ENCODE peak calls at places on chromosomes 3 and 15, in six cellular contexts. I, A, W, N, D and O are unnamed samples. For H3K9me3 and H3K4me1, the result is how much of the 10 kb centered on the place peaks cover.

GRCh38 chr15:70357453-70357852 is 259.7 kb upstream of the TLE3 start:
- DNase-seq in I (no peak), A (no peak), W (no peak), N (no peak), D (no peak), O (no peak)

GRCh38 chr3:45224824-45225464 is 1.1 kb downstream of the TMEM158 start:
- DNase-seq in I (peak), A (no peak), W (peak), N (peak), D (peak), O (peak)

GRCh38 chr3:72245183-72245811 is 460.3 kb upstream of the PROK2 start:
- DNase-seq in I (no peak), A (no peak), W (peak), N (peak), D (peak), O (peak)

GRCh38 chr3:85321892-85322291 is 363.1 kb downstream of the CADM2 start:
- DNase-seq in I (no peak), A (no peak), W (no peak), N (no peak), D (no peak), O (no peak)

GRCh38 chr3:156705761-156706631 is 31.6 kb downstream of the TIPARP start:
- DNase-seq in I (no peak), A (no peak), W (peak), N (no peak), D (no peak), O (no peak)

GRCh38 chr3:143302638-143303171 is 183.1 kb downstream of the CHST2 start:
- DNase-seq in I (no peak), A (no peak), W (no peak), N (peak), D (peak), O (peak)

GRCh38 chr3:72535789-72536188 is 312.5 kb downstream of the SHQ1 start:
- DNase-seq in I (no peak), A (no peak), W (no peak), N (no peak), D (no peak), O (no peak)

GRCh38 chr15:48963524-48964113 is at the start of gene SHC4:
- DNase-seq in I (peak), A (no peak), W (peak), N (peak), D (no peak), O (peak)

GRCh38 chr15:63832620-63833245 is 1.0 kb downstream of the HERC1 start:
- DNase-seq in I (no peak), A (no peak), W (no peak), N (no peak), D (no peak), O (no peak)

GRCh38 chr3:99250821-99251355 is 349.4 kb upstream of the DCBLD2 start:
- DNase-seq in I (no peak), A (no peak), W (no peak), N (peak), D (no peak), O (no peak)

GRCh38 chr15:79329186-79329611 is 18.3 kb downstream of the TMED3 start:
- DNase-seq in I (no peak), A (no peak), W (no peak), N (peak), D (no peak), O (no peak)

GRCh38 chr15:92648190-92648875 is 7.2 kb downstream of the FAM174B start:
- DNase-seq in I (no peak), A (no peak), W (no peak), N (no peak), D (no peak), O (no peak)

GRCh38 chr3:156604642-156605144 is 49.8 kb upstream of the SSR3 start:
- DNase-seq in I (no peak), A (no peak), W (no peak), N (no peak), D (no peak), O (no peak)

GRCh38 chr3:120705851-120706582 is 24.0 kb upstream of the HGD start:
- DNase-seq in I (peak), A (no peak), W (no peak), N (peak), D (no peak), O (no peak)

GRCh38 chr3:53011324-53011723 is 34.5 kb downstream of the SFMBT1 start:
- DNase-seq in I (no peak), A (no peak), W (no peak), N (no peak), D (no peak), O (no peak)

GRCh38 chr3:140358696-140359095 is 319.2 kb upstream of the TRIM42 start:
- DNase-seq in I (no peak), A (no peak), W (no peak), N (no peak), D (no peak), O (no peak)

GRCh38 chr3:155317211-155317610 is 23.7 kb upstream of the STRIT1 start:
- DNase-seq in I (no peak), A (no peak), W (no peak), N (peak), D (no peak), O (no peak)

GRCh38 chr3:195571361-195571760 is 12.4 kb downstream of the APOD start:
- DNase-seq in I (no peak), A (no peak), W (no peak), N (no peak), D (no peak), O (no peak)

GRCh38 chr3:33789183-33789954 is 9.1 kb upstream of the PDCD6IP start:
- DNase-seq in I (no peak), A (no peak), W (no peak), N (no peak), D (no peak), O (no peak)

GRCh38 chr3:4322635-4323034 is 19.5 kb downstream of the SETMAR start:
- DNase-seq in I (peak), A (no peak), W (no peak), N (peak), D (no peak), O (no peak)

GRCh38 chr15:101492752-101493692 is 3.5 kb upstream of the PCSK6 start:
- DNase-seq in I (no peak), A (no peak), W (no peak), N (no peak), D (no peak), O (no peak)

GRCh38 chr3:55571913-55572312 is 84.8 kb upstream of the WNT5A start:
- DNase-seq in I (peak), A (no peak), W (peak), N (no peak), D (peak), O (peak)

GRCh38 chr3:122984007-122984406 is 43.6 kb downstream of the SEMA5B start:
- DNase-seq in I (no peak), A (no peak), W (no peak), N (no peak), D (no peak), O (no peak)

GRCh38 chr3:14403636-14404395 is 1.4 kb downstream of the SLC6A6 start:
- DNase-seq in I (no peak), A (no peak), W (no peak), N (peak), D (peak), O (no peak)

GRCh38 chr15:52789601-52790165 is 453 bp downstream of the ONECUT1 start:
- DNase-seq in I (no peak), A (no peak), W (peak), N (peak), D (no peak), O (no peak)

GRCh38 chr3:4528802-4529201 is 35.7 kb downstream of the ITPR1 start:
- DNase-seq in I (no peak), A (no peak), W (no peak), N (no peak), D (no peak), O (no peak)

GRCh38 chr15:64720188-64720587 is 55.2 kb downstream of the RBPMS2 start:
- DNase-seq in I (no peak), A (no peak), W (no peak), N (no peak), D (no peak), O (no peak)

GRCh38 chr15:68389041-68389930 is 42.7 kb downstream of the ITGA11 start:
- DNase-seq in I (no peak), A (no peak), W (no peak), N (no peak), D (no peak), O (no peak)

GRCh38 chr15:75750261-75751050 is 37.8 kb upstream of the CSPG4 start:
- DNase-seq in I (no peak), A (no peak), W (no peak), N (no peak), D (no peak), O (no peak)

GRCh38 chr3:40321818-40322217 is 12.3 kb downstream of the EIF1B start:
- DNase-seq in I (no peak), A (no peak), W (no peak), N (no peak), D (no peak), O (no peak)

GRCh38 chr3:163664466-163664865 is 1413.8 kb downstream of the SI start:
- DNase-seq in I (no peak), A (no peak), W (no peak), N (no peak), D (no peak), O (no peak)

GRCh38 chr3:108218811-108219210 is 3.4 kb downstream of the IFT57 start:
- DNase-seq in I (no peak), A (no peak), W (no peak), N (peak), D (no peak), O (no peak)

GRCh38 chr3:108475220-108475782 is 35.1 kb downstream of the MYH15 start:
- DNase-seq in I (no peak), A (no peak), W (no peak), N (no peak), D (no peak), O (no peak)

GRCh38 chr15:84901540-84901939 is 17.1 kb downstream of the SLC28A1 start:
- DNase-seq in I (no peak), A (no peak), W (no peak), N (no peak), D (no peak), O (no peak)

GRCh38 chr15:90691982-90692773 is 25.0 kb upstream of the BLM start:
- DNase-seq in I (no peak), A (no peak), W (no peak), N (no peak), D (no peak), O (no peak)

GRCh38 chr3:141306922-141307321 is 61.4 kb upstream of the ZBTB38 start:
- DNase-seq in I (no peak), A (no peak), W (no peak), N (peak), D (no peak), O (no peak)

GRCh38 chr3:56704706-56705105 is 21.6 kb upstream of the TASOR start:
- DNase-seq in I (no peak), A (no peak), W (no peak), N (no peak), D (no peak), O (no peak)

GRCh38 chr3:191329654-191330308 is 545 bp downstream of the UTS2B start:
- DNase-seq in I (peak), A (no peak), W (peak), N (peak), D (peak), O (peak)

GRCh38 chr3:180744226-180744625 is 64.9 kb upstream of the CCDC39 start:
- DNase-seq in I (no peak), A (no peak), W (no peak), N (no peak), D (no peak), O (no peak)

DNA sequence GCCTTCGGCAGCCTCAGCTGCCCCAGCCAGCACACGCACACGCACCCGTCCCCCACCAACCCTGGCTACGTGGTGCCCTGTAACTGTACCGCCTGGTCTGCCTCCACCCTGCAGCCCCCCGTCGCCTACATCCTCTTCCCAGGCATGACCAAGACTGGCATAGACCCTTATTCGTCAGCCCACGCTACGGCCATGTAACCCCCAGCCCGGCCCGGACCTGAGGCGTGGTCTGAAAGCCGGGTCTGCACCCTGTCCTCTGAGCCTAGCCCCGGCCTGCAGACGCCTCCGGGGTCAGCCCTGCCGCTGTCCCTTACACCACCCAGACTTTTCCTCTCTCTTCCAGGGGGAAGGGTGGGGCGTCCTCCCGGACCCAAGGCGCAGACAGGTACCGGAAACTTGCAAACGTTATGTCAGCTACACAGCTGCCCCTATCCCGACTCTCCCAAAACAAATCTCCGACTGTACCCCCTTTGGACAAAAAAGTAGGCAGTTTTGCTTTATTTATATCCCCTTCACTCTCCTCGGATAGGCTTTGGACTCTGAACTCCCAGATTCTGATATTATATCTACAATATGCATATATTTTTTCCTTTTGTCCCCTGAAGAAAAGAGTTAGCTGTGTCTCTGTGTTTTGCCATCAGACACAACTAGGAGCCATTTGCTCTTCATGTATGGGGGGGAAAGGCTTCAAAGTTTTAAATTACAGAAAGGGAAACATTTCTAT is 1.4 kb downstream of the SOX14 start:
- DNase-seq in I (no peak), A (no peak), W (no peak), N (no peak), D (no peak), O (no peak)
- H3K9me3 ChIP-seq in I (under half), A (under half), W (under half), N (under half), D (under half), O (under half)

DNA sequence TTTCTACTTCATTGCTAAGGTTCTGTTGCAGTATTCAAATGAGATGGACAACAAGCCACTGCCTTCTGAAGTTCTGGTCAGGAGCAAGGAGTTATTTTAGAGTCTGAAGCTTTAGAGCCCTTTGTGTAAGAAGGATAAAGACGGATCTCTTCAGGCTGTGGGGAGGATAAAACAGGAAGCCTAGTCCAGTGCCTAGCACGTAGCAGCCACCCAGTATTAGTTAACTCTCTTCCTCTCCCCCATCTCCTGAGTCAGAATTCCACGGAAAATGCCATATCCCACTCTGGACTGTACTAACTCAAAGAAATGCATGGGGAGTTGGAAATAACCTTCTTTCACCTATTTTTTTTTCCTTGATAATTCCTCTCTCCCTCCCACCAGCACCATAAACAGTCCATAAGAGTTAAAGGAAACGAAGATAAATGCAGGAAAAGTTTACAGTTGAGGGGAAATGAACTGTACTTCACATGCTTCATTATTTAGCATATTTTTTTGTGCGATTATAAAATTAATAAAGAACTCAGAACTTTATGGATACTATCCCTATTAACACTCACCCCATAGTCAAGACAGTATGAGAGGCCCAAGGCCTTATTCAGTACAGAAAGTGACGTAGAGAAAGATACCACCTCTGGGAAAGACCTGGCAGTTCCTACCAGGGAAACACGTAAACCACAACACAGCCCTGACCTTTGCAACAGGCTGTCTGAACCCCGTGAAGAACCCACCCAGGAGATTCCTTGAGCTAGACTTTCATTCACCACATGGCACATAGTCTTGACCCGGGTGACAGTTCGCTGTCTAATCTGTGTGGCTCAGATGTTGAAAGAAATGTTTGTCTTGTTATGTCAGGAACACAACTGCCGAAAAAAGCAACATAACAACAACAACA is 9.2 kb downstream of the IGF2BP2 start:
- DNase-seq in I (no peak), A (no peak), W (no peak), N (no peak), D (no peak), O (no peak)
- H3K4me1 ChIP-seq in I (under half), A (half or more), W (under half), N (half or more), D (under half), O (under half)

GRCh38 chr15:24880663-24881062 is 74.1 kb upstream of the SNRPN start:
- DNase-seq in I (no peak), A (no peak), W (no peak), N (no peak), D (no peak), O (no peak)
- H3K9me3 ChIP-seq in I (under half), A (under half), W (under half), N (under half), D (under half), O (under half)

GRCh38 chr3:172101107-172101506 is 61.7 kb downstream of the FNDC3B start:
- DNase-seq in I (no peak), A (no peak), W (no peak), N (no peak), D (no peak), O (no peak)

GRCh38 chr3:172103724-172104123 is 64.3 kb downstream of the FNDC3B start:
- DNase-seq in I (no peak), A (no peak), W (no peak), N (peak), D (peak), O (no peak)

GRCh38 chr3:172104471-172105072 is 65.2 kb downstream of the FNDC3B start:
- DNase-seq in I (no peak), A (no peak), W (peak), N (no peak), D (no peak), O (no peak)

GRCh38 chr3:172102123-172102882 is 62.9 kb downstream of the FNDC3B start:
- DNase-seq in I (no peak), A (no peak), W (peak), N (no peak), D (no peak), O (peak)

DNA sequence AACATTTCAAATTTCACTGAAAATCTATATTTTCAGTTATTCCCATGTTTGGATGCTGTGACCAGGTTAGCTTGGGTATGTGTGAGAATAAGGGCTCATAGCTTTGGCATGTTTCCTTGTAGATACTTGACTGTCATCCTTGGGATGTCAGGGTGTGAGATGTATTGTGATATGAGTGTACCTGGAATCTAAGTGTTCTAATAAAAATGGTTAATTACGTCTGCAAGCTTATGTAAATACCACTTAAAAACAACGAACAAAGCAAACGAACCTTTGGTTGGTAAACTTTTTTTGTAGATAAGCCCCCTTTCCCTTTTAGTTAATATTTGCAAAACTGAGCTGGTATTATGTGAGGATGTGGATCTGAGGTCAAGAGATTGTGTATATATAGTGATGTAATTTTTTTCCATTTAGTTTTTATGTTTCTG is 63.5 kb downstream of the FNDC3B start:
- DNase-seq in I (no peak), A (no peak), W (no peak), N (no peak), D (no peak), O (no peak)
- H3K4me1 ChIP-seq in I (under half), A (half or more), W (half or more), N (half or more), D (under half), O (under half)

DNA sequence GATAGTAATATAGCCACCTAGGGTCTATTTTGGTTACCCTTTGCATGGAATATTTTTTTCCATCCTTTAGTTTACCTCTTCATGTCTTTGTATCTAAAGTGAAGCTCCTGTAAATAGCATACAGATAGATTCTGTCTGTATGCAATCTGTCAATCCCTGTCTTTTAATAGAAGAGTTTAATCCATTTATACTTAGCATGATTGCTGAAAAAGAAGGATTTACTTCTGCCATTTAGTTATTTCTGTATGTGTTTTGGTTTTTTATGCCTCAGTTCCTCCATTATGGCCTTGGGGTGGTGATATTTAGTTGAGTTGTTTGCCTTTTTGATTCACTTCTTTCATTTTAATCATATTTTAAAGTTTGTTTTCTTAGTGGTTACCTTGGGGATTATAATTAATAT is 29.0 kb downstream of the PCCB start:
- DNase-seq in I (no peak), A (no peak), W (no peak), N (no peak), D (no peak), O (no peak)
- H3K9me3 ChIP-seq in I (under half), A (under half), W (under half), N (under half), D (under half), O (under half)

GRCh38 chr3:119257111-119257510 is 16.4 kb upstream of the B4GALT4 start:
- DNase-seq in I (peak), A (no peak), W (no peak), N (no peak), D (no peak), O (no peak)
- H3K4me1 ChIP-seq in I (under half), A (under half), W (under half), N (under half), D (under half), O (under half)